ENCODE peak calls at places on chromosomes 16 and 17, in eight cellular contexts. C, H, T, V, M, I, K and P are unnamed samples.

GRCh38 chr16:72947379-72948237 is 100.3 kb downstream of the ZFHX3 start:
- DNase-seq in I (peak), T (no peak), V (no peak), C (no peak), K (no peak), H (no peak), M (no peak), P (peak)

GRCh38 chr17:71375948-71376347 is 744.9 kb upstream of the SOX9 start:
- DNase-seq in H (no peak), C (no peak), M (no peak), V (no peak), K (no peak), T (no peak), I (no peak), P (no peak)

GRCh38 chr16:69118468-69118867 is 13.0 kb downstream of the HAS3 start:
- DNase-seq in H (no peak), C (no peak), M (no peak), K (no peak), I (peak), V (no peak), T (no peak), P (no peak)

GRCh38 chr16:19284207-19284606 is 1.3 kb upstream of the CLEC19A start:
- DNase-seq in C (peak), H (peak), T (no peak), V (no peak), I (peak), K (peak), M (peak), P (peak)

GRCh38 chr16:6146874-6147425 is 1049.4 kb upstream of the EEF2KMT start:
- DNase-seq in I (no peak), V (no peak), T (no peak), K (no peak), H (no peak), C (no peak), M (no peak), P (no peak)

GRCh38 chr16:9091867-9092281 is 430 bp downstream of the HAPSTR1 start:
- DNase-seq in T (peak), V (no peak), K (peak), M (no peak), H (peak), C (peak), I (peak), P (no peak)

GRCh38 chr17:66775262-66775661 is 59.7 kb upstream of the CACNG5 start:
- DNase-seq in C (no peak), K (no peak), T (no peak), M (no peak), H (no peak), V (no peak), I (no peak), P (no peak)

GRCh38 chr16:2979669-2980226 is 498 bp downstream of the PKMYT1 start:
- DNase-seq in H (no peak), K (no peak), T (no peak), V (no peak), M (no peak), I (no peak), C (no peak), P (no peak)

DNA sequence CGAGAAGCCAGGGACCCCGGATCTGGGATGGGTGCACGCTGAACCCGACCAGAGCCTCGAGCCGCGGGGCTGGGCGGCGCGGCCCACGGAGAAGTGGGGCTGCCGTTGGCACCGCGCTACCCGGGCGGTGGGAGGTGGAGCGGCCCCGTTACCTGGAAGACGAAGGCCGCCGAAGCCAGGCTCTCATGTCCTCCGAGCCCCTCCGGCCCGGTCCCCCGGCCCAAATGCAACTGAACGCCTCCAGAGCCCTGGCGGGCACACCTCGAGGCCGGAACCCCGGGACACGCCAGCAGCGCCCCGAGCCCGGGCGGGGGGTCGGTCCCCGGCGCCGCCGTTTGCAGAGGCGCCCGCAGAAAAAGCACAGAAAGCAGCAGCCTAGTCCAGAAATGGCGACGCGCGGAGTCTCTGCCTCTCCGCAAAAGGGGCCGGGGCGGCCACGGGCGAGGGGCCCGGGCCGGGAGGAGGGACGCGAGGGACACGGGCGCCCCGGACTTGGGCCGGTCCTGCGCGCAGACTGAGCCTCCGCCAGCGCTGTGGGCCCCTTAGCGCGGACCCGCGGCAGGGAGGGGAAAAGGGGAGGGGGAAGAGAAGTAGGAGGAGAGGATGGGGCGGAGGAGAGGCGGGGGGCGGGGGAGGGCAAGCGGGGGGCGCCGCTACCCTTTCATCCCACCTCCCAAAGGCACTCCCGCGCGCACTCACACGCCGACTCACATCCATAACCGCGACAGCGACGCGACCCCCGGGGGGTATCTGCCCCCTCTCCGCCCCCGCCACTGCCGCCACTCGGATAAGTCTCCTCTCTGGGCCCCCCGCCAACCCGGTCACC is 1.4 kb downstream of the AXIN2 start:
- DNase-seq in I (peak), V (peak), M (no peak), K (no peak), C (no peak), T (peak), H (peak), P (peak)
- TF ChIP-seq POLR2A in I (no peak), V (no peak), M (no peak), K (peak), C (no peak), T (peak), H (peak), P (peak)

DNA sequence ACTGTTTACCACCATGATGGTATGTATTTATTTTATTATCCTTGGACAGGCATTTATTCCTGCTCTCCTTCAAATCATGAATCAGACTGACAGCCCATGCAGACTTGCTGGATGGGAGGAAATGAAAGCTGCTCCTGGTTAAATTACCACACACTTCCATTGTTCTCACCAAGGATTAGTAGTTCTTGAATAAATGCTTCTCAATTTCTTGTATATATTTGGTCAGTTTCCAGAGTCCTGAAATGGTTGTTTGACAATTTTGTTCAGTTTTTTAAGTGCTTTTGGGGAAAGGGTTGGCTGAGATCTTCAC is 99.7 kb downstream of the CA4 start:
- DNase-seq in I (no peak), H (no peak), V (no peak), K (no peak), M (no peak), T (no peak), C (no peak), P (no peak)
- H3K27ac ChIP-seq in I (no peak), H (no peak), V (no peak), K (no peak), M (no peak), T (no peak), C (no peak), P (no peak)

DNA sequence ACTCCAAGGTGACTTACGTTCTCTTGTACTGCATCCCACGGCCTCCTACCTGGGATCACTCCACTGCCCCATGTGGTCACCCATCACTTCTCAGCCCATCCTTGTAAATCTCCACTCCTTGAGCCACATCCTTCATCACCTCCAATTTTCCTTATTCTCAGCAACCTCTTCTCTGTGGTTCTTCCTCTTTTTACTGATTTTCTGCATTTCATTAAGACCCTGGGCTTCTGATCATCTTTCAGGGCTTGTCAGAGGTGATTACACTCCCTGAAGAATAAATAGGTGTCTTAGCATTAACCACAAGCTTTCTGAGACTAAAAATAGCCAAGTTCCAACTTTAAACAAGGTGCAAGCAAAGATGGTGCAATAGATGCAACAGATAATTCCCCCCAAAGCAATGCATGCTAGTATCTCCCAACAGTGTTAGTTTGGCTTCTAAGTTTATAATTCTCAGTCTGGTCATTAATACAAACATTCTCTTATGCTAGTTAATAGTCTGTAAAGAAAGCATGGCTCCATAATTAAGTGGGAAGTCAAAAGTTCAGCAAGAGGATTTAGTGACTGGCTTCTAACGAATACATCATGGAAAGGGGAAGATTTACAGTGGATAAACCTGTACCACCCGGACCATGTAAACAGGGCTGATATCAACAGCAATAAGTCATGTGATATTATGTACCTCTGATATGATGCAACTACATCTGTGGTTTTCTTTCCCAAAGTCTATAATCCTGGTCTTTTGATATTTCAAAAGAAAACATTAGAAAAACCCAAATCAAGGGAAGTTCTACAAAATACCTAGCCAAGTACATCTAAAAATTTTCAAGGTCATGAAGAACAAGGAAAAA is 47.4 kb upstream of the FOXJ1 start:
- DNase-seq in K (no peak), H (no peak), I (no peak), M (no peak), V (no peak), C (no peak), T (no peak), P (no peak)
- TF ChIP-seq POLR2A in K (no peak), H (no peak), I (no peak), M (no peak), V (no peak), C (no peak), T (no peak), P (no peak)

DNA sequence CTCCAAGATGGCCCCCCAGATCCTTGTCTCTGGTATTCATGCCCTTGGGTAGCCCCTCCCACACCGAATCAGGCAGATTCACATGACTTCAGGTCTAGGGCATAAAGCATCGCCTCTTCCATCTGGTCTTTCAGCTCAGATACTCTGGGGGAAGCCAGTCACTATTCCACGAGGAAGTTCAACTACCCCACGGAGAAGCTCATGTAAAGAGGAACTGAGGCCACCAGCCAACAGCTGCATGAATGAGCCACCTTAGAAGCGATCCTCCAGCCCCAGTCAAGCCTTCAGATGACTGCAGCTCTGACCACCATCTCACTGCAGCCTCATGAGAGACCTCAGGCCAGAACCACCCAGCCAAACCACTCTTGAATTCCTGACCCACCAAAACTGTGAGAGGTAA is 54.1 kb downstream of the SOCS3 start:
- DNase-seq in I (no peak), T (no peak), V (no peak), K (no peak), M (no peak), C (no peak), H (no peak), P (no peak)
- H3K27ac ChIP-seq in I (no peak), T (no peak), V (no peak), K (no peak), M (no peak), C (no peak), H (no peak), P (no peak)

GRCh38 chr17:40705567-40705966 is 2.0 kb upstream of the KRT24 start:
- DNase-seq in M (no peak), T (no peak), C (no peak), V (no peak), H (no peak), I (no peak), K (no peak), P (no peak)
- TF ChIP-seq POLR2A in M (no peak), T (no peak), C (no peak), V (no peak), H (no peak), I (no peak), K (no peak), P (no peak)